ENCODE peak calls at places on chromosome 11, in four cellular contexts. M is left lung; F is CD4-positive, alpha-beta T cell; J is CD14-positive monocyte. C is an unnamed sample.

GRCh38 chr11:134041791-134042696 is 26.8 kb upstream of the JAM3 start:
- DNase-seq in M (no peak), F (no peak), J (peak), C (peak)

GRCh38 chr11:62999649-63000048 is 14.9 kb upstream of the SLC22A6 start:
- DNase-seq in M (no peak), J (no peak), F (no peak), C (no peak)

GRCh38 chr11:101867951-101868350 is 46.9 kb upstream of the CEP126 start:
- DNase-seq in J (no peak), M (no peak), F (no peak), C (no peak)

GRCh38 chr11:63444181-63444580 is 46.8 kb downstream of the PLAAT5 start:
- DNase-seq in M (no peak), J (no peak), F (no peak), C (no peak)

GRCh38 chr11:65116370-65117205 is 913 bp downstream of the ZNHIT2 start:
- DNase-seq in F (peak), J (no peak), M (no peak), C (peak)

GRCh38 chr11:103808246-103808645 is 228.2 kb upstream of the DDI1 start:
- DNase-seq in M (no peak), F (no peak), J (no peak), C (no peak)

GRCh38 chr11:132872223-132872622 is 660.1 kb downstream of the OPCML start:
- DNase-seq in M (no peak), J (no peak), F (no peak), C (no peak)

GRCh38 chr11:59679347-59679746 is 10.5 kb upstream of the PATL1 start:
- DNase-seq in M (no peak), J (no peak), F (no peak), C (no peak)

GRCh38 chr11:17574799-17575144 is 27.7 kb downstream of the OTOG start:
- DNase-seq in J (no peak), M (no peak), F (no peak), C (no peak)

GRCh38 chr11:61555051-61555969 is 25.6 kb downstream of the SYT7 start:
- DNase-seq in J (no peak), F (no peak), M (no peak), C (no peak)
- TF ChIP-seq CTCF in J (no peak), F (no peak), M (no peak), C (peak)

GRCh38 chr11:128318856-128319474 is 268.4 kb downstream of the ETS1 start:
- DNase-seq in M (no peak), J (peak), F (peak), C (no peak)

GRCh38 chr11:128316541-128317206 is 270.7 kb downstream of the ETS1 start:
- DNase-seq in F (no peak), J (no peak), M (no peak), C (no peak)

GRCh38 chr11:128311742-128312719 is 275.3 kb downstream of the ETS1 start:
- DNase-seq in J (no peak), F (no peak), M (no peak), C (no peak)

GRCh38 chr11:128313931-128314330 is 273.4 kb downstream of the ETS1 start:
- DNase-seq in M (no peak), J (no peak), F (no peak), C (no peak)

GRCh38 chr11:128315933-128316332 is 271.4 kb downstream of the ETS1 start:
- DNase-seq in F (no peak), J (no peak), M (no peak), C (no peak)
- TF ChIP-seq CTCF in F (no peak), J (no peak), M (no peak), C (no peak)

DNA sequence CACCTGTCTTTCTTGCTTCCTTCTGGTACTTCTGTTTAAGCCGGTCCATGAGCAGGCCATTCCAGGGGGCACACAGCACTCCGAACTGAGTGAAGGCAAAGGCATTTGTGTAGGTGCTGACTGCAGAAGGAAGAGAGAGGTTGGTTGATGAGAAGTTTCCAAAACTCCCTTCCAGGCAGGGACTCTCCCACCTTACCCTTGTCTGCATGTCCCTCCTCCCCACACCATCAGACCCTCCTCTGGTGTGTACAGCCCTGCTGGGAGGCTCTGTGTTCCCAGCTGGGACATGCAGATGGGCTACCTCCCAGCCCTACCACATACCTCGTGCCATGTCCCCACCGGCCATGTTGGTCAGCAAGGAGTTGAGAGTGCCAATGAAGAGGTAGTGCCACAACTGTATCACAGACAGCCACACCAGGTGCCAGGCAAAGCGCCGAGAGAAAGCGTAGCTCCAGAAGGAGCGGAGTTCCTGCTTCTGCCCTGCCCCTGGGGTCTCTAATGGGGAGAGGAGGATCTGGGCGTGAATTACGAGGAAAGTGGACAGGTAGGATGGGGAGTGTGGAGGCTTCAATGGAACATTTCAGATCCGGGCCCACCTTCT is 12.2 kb downstream of the SLC43A3 start:
- DNase-seq in F (no peak), J (no peak), M (no peak), C (no peak)
- TF ChIP-seq CTCF in F (no peak), J (no peak), M (no peak), C (no peak)

GRCh38 chr11:15911377-15912044 is 444.8 kb downstream of the SOX6 start:
- DNase-seq in M (no peak), J (peak), F (no peak), C (no peak)

GRCh38 chr11:15910761-15911160 is 445.6 kb downstream of the SOX6 start:
- DNase-seq in J (no peak), M (no peak), F (no peak), C (no peak)

GRCh38 chr11:15912291-15912690 is 444.1 kb downstream of the SOX6 start:
- DNase-seq in J (no peak), M (no peak), F (no peak), C (no peak)

GRCh38 chr11:15912825-15913224 is 443.5 kb downstream of the SOX6 start:
- DNase-seq in J (no peak), M (no peak), F (no peak), C (no peak)

DNA sequence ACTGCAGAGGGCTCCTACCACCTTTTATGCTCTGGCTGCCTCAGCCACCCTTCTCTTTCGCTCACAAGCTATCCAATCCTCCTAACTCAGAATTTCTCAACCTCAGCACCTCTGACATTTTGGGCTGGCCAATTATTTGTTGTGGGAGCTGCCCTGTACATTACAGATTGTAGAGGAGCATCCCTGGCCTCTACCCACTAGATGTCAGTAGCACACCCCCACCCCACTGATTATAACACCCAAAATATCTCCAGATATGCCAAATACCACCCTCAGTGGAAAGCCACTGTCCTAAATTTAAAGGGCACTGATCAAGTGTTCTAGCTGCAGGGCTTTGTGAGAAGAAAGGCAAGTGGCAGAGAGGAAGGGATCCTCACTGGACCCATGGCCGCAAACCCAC is 443.1 kb downstream of the SOX6 start:
- DNase-seq in M (no peak), J (no peak), F (no peak), C (no peak)
- TF ChIP-seq CTCF in M (no peak), J (no peak), F (no peak), C (peak)

GRCh38 chr11:468493-468892 is 18.4 kb downstream of the PTDSS2 start:
- DNase-seq in J (no peak), F (no peak), M (no peak), C (no peak)

GRCh38 chr11:472272-472671 is 22.2 kb downstream of the PTDSS2 start:
- DNase-seq in J (no peak), M (no peak), F (no peak), C (no peak)

GRCh38 chr11:471468-472145 is 21.5 kb downstream of the PTDSS2 start:
- DNase-seq in J (no peak), F (no peak), M (no peak), C (peak)

GRCh38 chr11:468036-468435 is 18.0 kb downstream of the PTDSS2 start:
- DNase-seq in M (no peak), F (no peak), J (no peak), C (peak)

GRCh38 chr11:469684-470667 is 19.9 kb downstream of the PTDSS2 start:
- DNase-seq in M (peak), F (no peak), J (no peak), C (no peak)
- TF ChIP-seq CTCF in M (no peak), F (no peak), J (no peak), C (peak)

GRCh38 chr11:77102246-77103210 is at the start of gene OMP:
- DNase-seq in J (no peak), F (no peak), M (no peak), C (peak)

GRCh38 chr11:77104727-77105126 is 2.1 kb downstream of the OMP start:
- DNase-seq in M (no peak), J (no peak), F (no peak), C (no peak)

GRCh38 chr11:77103319-77103718 is 679 bp downstream of the OMP start:
- DNase-seq in F (no peak), J (no peak), M (no peak), C (no peak)

GRCh38 chr11:77100166-77101042 is 2.2 kb upstream of the OMP start:
- DNase-seq in J (peak), M (no peak), F (no peak), C (peak)

DNA sequence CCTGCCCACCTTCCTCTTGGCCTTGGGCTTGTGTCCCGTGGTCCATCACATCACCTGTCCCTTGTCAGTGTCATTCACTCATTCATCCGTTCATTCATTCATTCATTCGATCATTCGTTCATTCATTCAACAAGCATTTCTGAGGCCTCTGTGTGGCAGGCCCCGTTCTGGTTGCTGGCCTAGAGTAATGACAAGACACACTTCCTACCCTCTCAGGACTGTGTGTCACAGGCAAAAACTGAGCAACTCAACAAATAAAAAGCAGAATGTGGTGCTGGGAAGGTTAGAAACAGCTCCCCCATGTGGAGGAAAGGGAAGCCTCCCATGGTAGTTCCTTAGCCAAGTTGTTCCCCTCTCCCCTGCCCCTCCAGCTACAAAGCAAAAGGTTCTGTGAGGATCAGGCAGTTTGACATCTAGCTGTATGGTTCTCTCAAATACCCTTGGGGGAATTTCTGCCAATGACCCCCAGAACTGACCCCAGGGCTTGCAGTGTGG is 1.6 kb upstream of the OMP start:
- DNase-seq in J (peak), M (no peak), F (no peak), C (no peak)
- TF ChIP-seq CTCF in J (peak), M (no peak), F (no peak), C (peak)

DNA sequence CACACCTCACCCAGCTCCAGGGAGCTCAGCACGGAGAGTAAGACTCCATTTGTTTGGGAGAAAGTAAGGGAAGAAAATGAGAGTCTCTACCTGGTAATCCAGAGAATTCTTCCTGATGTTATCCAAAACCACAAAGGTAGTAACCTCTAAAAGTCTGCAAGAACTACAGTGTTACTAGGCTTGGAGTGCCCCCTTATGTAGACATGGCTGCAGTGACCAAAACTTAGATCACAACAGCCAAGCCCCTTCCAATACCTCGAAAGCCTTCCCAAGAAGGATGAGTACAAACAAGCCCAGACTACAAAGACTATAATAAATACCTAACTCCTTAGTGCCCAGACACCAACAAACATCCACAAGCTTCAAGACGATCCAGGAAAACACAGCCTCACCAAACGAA is 4.9 kb downstream of the UBE2L6 start:
- DNase-seq in J (no peak), F (no peak), M (no peak), C (no peak)
- TF ChIP-seq CTCF in J (no peak), F (no peak), M (no peak), C (no peak)

DNA sequence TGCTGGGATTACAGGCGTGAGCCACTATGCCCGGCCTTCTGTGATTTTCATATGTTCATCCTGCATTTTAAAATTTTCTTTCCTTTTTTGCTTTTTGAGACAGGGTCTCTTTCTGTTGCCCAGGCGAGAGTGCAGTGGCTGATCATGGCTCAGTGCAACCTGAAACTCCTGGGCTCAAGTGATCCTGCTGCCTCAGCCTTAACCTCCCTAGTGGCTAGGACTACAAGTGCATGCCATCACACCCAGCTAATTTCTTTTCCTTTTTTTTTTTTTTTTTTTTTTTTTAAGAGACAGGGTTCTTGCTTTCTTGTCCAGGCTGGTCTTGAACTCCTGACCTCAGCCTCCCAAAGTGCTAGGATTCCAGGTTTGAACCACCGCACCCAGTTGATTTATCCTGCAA is 54.1 kb upstream of the WT1 start:
- DNase-seq in M (no peak), J (no peak), F (no peak), C (no peak)
- TF ChIP-seq CTCF in M (no peak), J (no peak), F (no peak), C (no peak)

GRCh38 chr11:61973603-61974162 is 6.2 kb upstream of the FTH1 start:
- DNase-seq in M (peak), F (no peak), J (no peak), C (no peak)
- TF ChIP-seq CTCF in M (no peak), F (no peak), J (no peak), C (no peak)

GRCh38 chr11:68763926-68764657 is 12.8 kb upstream of the TESMIN start:
- DNase-seq in F (no peak), J (no peak), M (no peak), C (no peak)
- TF ChIP-seq CTCF in F (no peak), J (no peak), M (no peak), C (peak)